ENCODE peak calls at places on chromosomes 11 and 22, in nine cellular contexts. One of them, this sample, is unnamed.

GRCh38 chr11:77779935-77780334 is 40.6 kb downstream of the RSF1 start:
- DNase-seq in pancreas: no peak
- DNase-seq in naive thymus-derived CD8-positive, alpha-beta T cell: no peak
- DNase-seq in fibroblast of mammary gland: peak; percentile 38
- DNase-seq in glomerular endothelial cell: peak; percentile 5
- DNase-seq in GM23338: peak; percentile 75
- DNase-seq in stimulated activated CD4-positive, alpha-beta T cell treated with anti-CD3 and anti-CD28 coated beads, TNF-alpha, amount 100 ng/mL, for 48 hours: no peak
- DNase-seq in HuH-7.5: no peak
- DNase-seq in ACHN: peak; percentile 42
- DNase-seq in this sample: no peak

GRCh38 chr11:62352355-62353336 is 15.4 kb downstream of the ASRGL1 start:
- DNase-seq in pancreas: no peak
- DNase-seq in naive thymus-derived CD8-positive, alpha-beta T cell: no peak
- DNase-seq in fibroblast of mammary gland: no peak
- DNase-seq in glomerular endothelial cell: no peak
- DNase-seq in GM23338: no peak
- DNase-seq in stimulated activated CD4-positive, alpha-beta T cell treated with anti-CD3 and anti-CD28 coated beads, TNF-alpha, amount 100 ng/mL, for 48 hours: no peak
- DNase-seq in HuH-7.5: no peak
- DNase-seq in ACHN: no peak
- DNase-seq in this sample: no peak

GRCh38 chr11:122069946-122070345 is 46.1 kb downstream of the BLID start:
- DNase-seq in pancreas: peak; percentile 40
- DNase-seq in naive thymus-derived CD8-positive, alpha-beta T cell: no peak
- DNase-seq in fibroblast of mammary gland: peak; percentile 76
- DNase-seq in glomerular endothelial cell: peak; percentile 83
- DNase-seq in GM23338: peak; percentile 49
- DNase-seq in stimulated activated CD4-positive, alpha-beta T cell treated with anti-CD3 and anti-CD28 coated beads, TNF-alpha, amount 100 ng/mL, for 48 hours: no peak
- DNase-seq in HuH-7.5: no peak
- DNase-seq in ACHN: no peak
- DNase-seq in this sample: peak; percentile 50

GRCh38 chr11:116697011-116697410 is 75.8 kb downstream of the BUD13 start:
- DNase-seq in pancreas: no peak
- DNase-seq in naive thymus-derived CD8-positive, alpha-beta T cell: no peak
- DNase-seq in fibroblast of mammary gland: no peak
- DNase-seq in glomerular endothelial cell: no peak
- DNase-seq in GM23338: no peak
- DNase-seq in stimulated activated CD4-positive, alpha-beta T cell treated with anti-CD3 and anti-CD28 coated beads, TNF-alpha, amount 100 ng/mL, for 48 hours: no peak
- DNase-seq in HuH-7.5: no peak
- DNase-seq in ACHN: no peak
- DNase-seq in this sample: peak; percentile 34

GRCh38 chr11:71532016-71532610 is 5.0 kb downstream of the KRTAP5-7 start:
- DNase-seq in pancreas: no peak
- DNase-seq in naive thymus-derived CD8-positive, alpha-beta T cell: no peak
- DNase-seq in fibroblast of mammary gland: no peak
- DNase-seq in glomerular endothelial cell: no peak
- DNase-seq in GM23338: no peak
- DNase-seq in stimulated activated CD4-positive, alpha-beta T cell treated with anti-CD3 and anti-CD28 coated beads, TNF-alpha, amount 100 ng/mL, for 48 hours: no peak
- DNase-seq in HuH-7.5: no peak
- DNase-seq in ACHN: no peak
- DNase-seq in this sample: peak; percentile 7

GRCh38 chr22:45337536-45337935 is 27.8 kb downstream of the FAM118A start:
- DNase-seq in pancreas: no peak
- DNase-seq in naive thymus-derived CD8-positive, alpha-beta T cell: no peak
- DNase-seq in fibroblast of mammary gland: no peak
- DNase-seq in glomerular endothelial cell: no peak
- DNase-seq in GM23338: no peak
- DNase-seq in stimulated activated CD4-positive, alpha-beta T cell treated with anti-CD3 and anti-CD28 coated beads, TNF-alpha, amount 100 ng/mL, for 48 hours: no peak
- DNase-seq in HuH-7.5: no peak
- DNase-seq in ACHN: no peak
- DNase-seq in this sample: no peak

GRCh38 chr22:30635273-30636225 is at the start of gene SLC35E4:
- DNase-seq in pancreas: peak; percentile 98
- DNase-seq in naive thymus-derived CD8-positive, alpha-beta T cell: peak; percentile 91
- DNase-seq in fibroblast of mammary gland: peak; percentile 86
- DNase-seq in glomerular endothelial cell: no peak
- DNase-seq in GM23338: peak; percentile 94
- DNase-seq in stimulated activated CD4-positive, alpha-beta T cell treated with anti-CD3 and anti-CD28 coated beads, TNF-alpha, amount 100 ng/mL, for 48 hours: peak; percentile 91
- DNase-seq in HuH-7.5: peak; percentile 82
- DNase-seq in ACHN: peak; percentile 80
- DNase-seq in this sample: peak; percentile 84

GRCh38 chr11:108881136-108881535 is 216.3 kb downstream of the DDX10 start:
- DNase-seq in pancreas: no peak
- DNase-seq in naive thymus-derived CD8-positive, alpha-beta T cell: no peak
- DNase-seq in fibroblast of mammary gland: no peak
- DNase-seq in glomerular endothelial cell: no peak
- DNase-seq in GM23338: no peak
- DNase-seq in stimulated activated CD4-positive, alpha-beta T cell treated with anti-CD3 and anti-CD28 coated beads, TNF-alpha, amount 100 ng/mL, for 48 hours: no peak
- DNase-seq in HuH-7.5: no peak
- DNase-seq in ACHN: no peak
- DNase-seq in this sample: no peak

GRCh38 chr11:2752923-2753322 is 53.1 kb upstream of the KCNQ1OT1 start:
- DNase-seq in pancreas: no peak
- DNase-seq in naive thymus-derived CD8-positive, alpha-beta T cell: no peak
- DNase-seq in fibroblast of mammary gland: no peak
- DNase-seq in glomerular endothelial cell: no peak
- DNase-seq in GM23338: no peak
- DNase-seq in stimulated activated CD4-positive, alpha-beta T cell treated with anti-CD3 and anti-CD28 coated beads, TNF-alpha, amount 100 ng/mL, for 48 hours: no peak
- DNase-seq in HuH-7.5: no peak
- DNase-seq in ACHN: peak; percentile 50
- DNase-seq in this sample: peak; percentile 10

This sample was measured in Caco-2.